ENCODE peak calls at places on chromosomes 1 and 21, in five cellular contexts. I is AG10803; E is heart left ventricle; Q is CD4-positive, alpha-beta T cell; A is neural progenitor cell. D is an unnamed sample.

GRCh38 chr1:112337028-112337531 is 58.9 kb upstream of the CTTNBP2NL start:
- DNase-seq in I (peak), E (peak), Q (no peak), A (peak), D (no peak)

GRCh38 chr1:66563094-66563800 is 29.3 kb downstream of the SGIP1 start:
- DNase-seq in I (peak), E (peak), Q (no peak), A (no peak), D (no peak)

GRCh38 chr1:43563779-43564616 is 33.3 kb downstream of the PTPRF start:
- DNase-seq in I (no peak), E (no peak), Q (no peak), A (no peak), D (no peak)

GRCh38 chr1:245609354-245609753 is 454.6 kb downstream of the KIF26B start:
- DNase-seq in I (no peak), E (no peak), Q (no peak), A (no peak), D (no peak)

GRCh38 chr1:1989102-1989542 is 14.5 kb downstream of the CFAP74 start:
- DNase-seq in I (no peak), E (peak), Q (no peak), A (no peak), D (no peak)

GRCh38 chr1:26723013-26723991 is 27.5 kb downstream of the ARID1A start:
- DNase-seq in I (peak), E (peak), Q (peak), A (peak), D (no peak)

GRCh38 chr21:33302055-33302454 is 22.7 kb upstream of the IFNAR1 start:
- DNase-seq in I (no peak), E (no peak), Q (no peak), A (no peak), D (no peak)

GRCh38 chr1:228279011-228279721 is 71.3 kb downstream of the OBSCN start:
- DNase-seq in I (no peak), E (no peak), Q (no peak), A (no peak), D (no peak)

GRCh38 chr1:182133181-182133580 is 71.7 kb upstream of the ZNF648 start:
- DNase-seq in I (no peak), E (no peak), Q (no peak), A (no peak), D (no peak)

GRCh38 chr1:182126272-182126800 is 64.8 kb upstream of the ZNF648 start:
- DNase-seq in I (no peak), E (no peak), Q (no peak), A (no peak), D (no peak)

GRCh38 chr1:182127656-182128055 is 66.1 kb upstream of the ZNF648 start:
- DNase-seq in I (no peak), E (no peak), Q (no peak), A (no peak), D (no peak)

GRCh38 chr1:182129398-182129797 is 67.9 kb upstream of the ZNF648 start:
- DNase-seq in I (no peak), E (no peak), Q (no peak), A (no peak), D (no peak)

GRCh38 chr1:182128502-182128901 is 67.0 kb upstream of the ZNF648 start:
- DNase-seq in I (no peak), E (no peak), Q (no peak), A (no peak), D (no peak)
- TF ChIP-seq CTCF in I (no peak), E (no peak), Q (no peak), A (no peak), D (no peak)

GRCh38 chr1:31447210-31447609 is 34.2 kb downstream of the SERINC2 start:
- DNase-seq in I (peak), E (no peak), Q (no peak), A (no peak), D (no peak)
- TF ChIP-seq CTCF in I (no peak), E (no peak), Q (no peak), A (no peak), D (no peak)

GRCh38 chr1:219993554-219994433 is 52.5 kb downstream of the EPRS1 start:
- DNase-seq in I (peak), E (no peak), Q (no peak), A (no peak), D (no peak)

GRCh38 chr1:219991511-219991810 is 54.8 kb downstream of the EPRS1 start:
- DNase-seq in I (no peak), E (no peak), Q (no peak), A (no peak), D (no peak)

GRCh38 chr1:219988387-219988786 is 57.9 kb downstream of the EPRS1 start:
- DNase-seq in I (no peak), E (no peak), Q (no peak), A (no peak), D (peak)

GRCh38 chr1:219988818-219989217 is 57.5 kb downstream of the EPRS1 start:
- DNase-seq in I (no peak), E (no peak), Q (no peak), A (no peak), D (no peak)

DNA sequence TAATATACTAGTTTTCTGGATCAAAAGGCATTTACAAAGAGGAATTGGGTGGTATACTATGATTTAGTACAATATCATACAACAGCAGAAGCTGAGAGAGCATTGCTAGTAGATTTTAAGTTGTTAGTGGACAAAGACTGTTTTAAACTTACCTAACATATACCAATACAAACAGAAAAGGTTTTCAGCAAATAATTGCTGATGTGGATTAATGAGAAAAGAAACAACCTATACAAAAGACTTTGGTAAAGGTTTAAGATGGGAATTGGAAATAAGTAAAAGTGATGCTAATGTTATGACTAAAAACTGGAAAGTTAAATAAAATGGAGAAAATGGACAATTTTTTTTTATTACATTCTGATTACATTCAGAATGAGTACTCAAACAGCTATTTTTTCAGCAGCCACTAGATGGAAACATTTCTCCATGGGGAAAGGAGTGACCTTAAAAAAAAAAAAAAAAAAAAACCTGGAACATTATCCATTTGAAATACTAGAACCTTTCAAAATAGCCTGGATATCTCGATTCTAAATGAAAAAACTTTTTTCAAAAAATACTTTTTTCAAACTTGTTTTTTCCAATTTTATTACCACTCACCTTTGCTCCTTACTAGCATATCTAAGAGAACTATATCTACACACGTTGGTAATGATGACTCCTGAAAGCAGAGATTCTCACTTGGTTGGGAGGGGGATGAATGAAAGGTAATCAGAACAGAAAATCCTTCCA is 55.4 kb downstream of the EPRS1 start:
- DNase-seq in I (peak), E (no peak), Q (no peak), A (peak), D (no peak)
- TF ChIP-seq CTCF in I (peak), E (peak), Q (peak), A (peak), D (peak)

GRCh38 chr1:185044981-185045792 is at the start of gene RNF2:
- DNase-seq in I (peak), E (peak), Q (peak), A (peak), D (peak)
- TF ChIP-seq CTCF in I (no peak), E (no peak), Q (peak), A (no peak), D (no peak)

GRCh38 chr1:14567056-14567455 is 31.4 kb upstream of the KAZN start:
- DNase-seq in I (no peak), E (no peak), Q (no peak), A (peak), D (no peak)
- TF ChIP-seq CTCF in I (no peak), E (no peak), Q (no peak), A (peak), D (no peak)

DNA sequence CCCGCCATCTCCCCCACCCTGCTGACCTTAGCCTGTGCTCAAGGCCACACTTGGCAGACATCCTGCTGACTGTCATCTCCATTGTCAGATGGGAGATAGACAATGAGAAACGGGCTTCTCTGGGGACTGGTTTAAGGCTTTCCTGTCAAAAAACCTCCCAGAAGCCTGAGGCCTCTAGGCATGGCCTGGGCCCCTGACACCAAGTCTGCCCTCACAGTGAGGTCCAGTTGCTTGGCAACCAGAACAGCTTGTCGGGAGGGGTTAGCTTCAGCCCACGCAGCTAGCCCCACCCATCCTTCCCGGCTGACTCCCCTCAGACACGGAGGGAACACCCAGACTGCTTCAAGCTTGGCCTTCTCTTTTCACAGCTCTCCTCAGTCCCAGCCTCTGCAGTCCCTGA is 11.0 kb downstream of the PLEKHA6 start:
- DNase-seq in I (peak), E (peak), Q (no peak), A (peak), D (no peak)
- TF ChIP-seq CTCF in I (no peak), E (no peak), Q (no peak), A (no peak), D (no peak)

DNA sequence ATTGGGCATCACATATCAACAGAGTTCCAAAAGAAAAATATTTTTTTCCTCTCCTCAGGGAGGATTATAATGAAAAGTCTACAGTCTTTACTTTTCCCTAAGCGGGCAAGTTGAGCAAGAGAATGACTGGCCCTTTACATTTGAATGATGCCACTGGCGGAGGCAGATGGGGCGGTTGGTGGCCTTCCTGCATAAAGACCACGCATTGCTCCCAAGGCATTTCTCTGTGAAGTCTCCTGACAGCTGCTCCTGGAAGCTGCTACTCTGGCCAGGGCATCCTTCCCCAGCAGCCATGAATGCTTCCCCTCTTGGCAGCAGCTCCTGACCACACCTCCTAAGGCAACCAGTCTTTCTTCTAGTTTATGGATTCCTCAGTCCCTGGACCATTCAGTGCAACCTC is 161.1 kb upstream of the RRP15 start:
- DNase-seq in I (no peak), E (no peak), Q (no peak), A (peak), D (no peak)
- TF ChIP-seq CTCF in I (no peak), E (no peak), Q (no peak), A (no peak), D (no peak)

D was measured in GM12864.